ENCODE peak calls at places on chromosomes 1 and 21, in four cellular contexts. W is fibroblast of pulmonary artery; P is CD4-positive, alpha-beta T cell; I is SK-N-SH. E is an unnamed sample.

GRCh38 chr1:235996048-235996785 is 68.7 kb downstream of the NID1 start:
- DNase-seq in W (no peak), P (no peak), I (no peak), E (no peak)

GRCh38 chr1:234726359-234726836 is 116.4 kb upstream of the IRF2BP2 start:
- DNase-seq in W (no peak), P (no peak), I (no peak), E (no peak)

GRCh38 chr1:55078470-55078869 is 39.1 kb downstream of the PCSK9 start:
- DNase-seq in W (no peak), P (no peak), I (no peak), E (no peak)

GRCh38 chr1:178017517-178017916 is 47.7 kb upstream of the SEC16B start:
- DNase-seq in W (no peak), P (no peak), I (no peak), E (no peak)

GRCh38 chr1:108722292-108722691 is 9.6 kb downstream of the FNDC7 start:
- DNase-seq in W (no peak), P (no peak), I (no peak), E (no peak)

GRCh38 chr1:6180215-6180577 is at the start of gene CHD5:
- DNase-seq in W (no peak), P (peak), I (peak), E (no peak)

GRCh38 chr21:44051462-44051941 is 39.4 kb downstream of the TRAPPC10 start:
- DNase-seq in W (peak), P (no peak), I (no peak), E (no peak)

GRCh38 chr1:22275626-22276395 is 132.9 kb upstream of the WNT4 start:
- DNase-seq in W (peak), P (peak), I (peak), E (peak)

GRCh38 chr21:40331182-40331581 is 463.9 kb downstream of the PCP4 start:
- DNase-seq in W (no peak), P (no peak), I (no peak), E (no peak)

GRCh38 chr1:55443175-55443933 is 228.2 kb upstream of the USP24 start:
- DNase-seq in W (peak), P (no peak), I (no peak), E (no peak)

GRCh38 chr1:23019851-23020625 is 770 bp downstream of the KDM1A start:
- DNase-seq in W (peak), P (peak), I (peak), E (peak)

GRCh38 chr1:151816548-151816947 is 11.3 kb upstream of the LINGO4 start:
- DNase-seq in W (no peak), P (no peak), I (no peak), E (no peak)

GRCh38 chr21:43937051-43937832 is 72.2 kb downstream of the AGPAT3 start:
- DNase-seq in W (no peak), P (no peak), I (no peak), E (no peak)

GRCh38 chr1:58818075-58818474 is 34.2 kb upstream of the JUN start:
- DNase-seq in W (peak), P (no peak), I (no peak), E (no peak)

GRCh38 chr1:223363057-223363855 is 720 bp downstream of the SUSD4 start:
- DNase-seq in W (peak), P (peak), I (peak), E (peak)

GRCh38 chr1:53467391-53467790 is 8.2 kb downstream of the DMRTB1 start:
- DNase-seq in W (no peak), P (no peak), I (no peak), E (no peak)

DNA sequence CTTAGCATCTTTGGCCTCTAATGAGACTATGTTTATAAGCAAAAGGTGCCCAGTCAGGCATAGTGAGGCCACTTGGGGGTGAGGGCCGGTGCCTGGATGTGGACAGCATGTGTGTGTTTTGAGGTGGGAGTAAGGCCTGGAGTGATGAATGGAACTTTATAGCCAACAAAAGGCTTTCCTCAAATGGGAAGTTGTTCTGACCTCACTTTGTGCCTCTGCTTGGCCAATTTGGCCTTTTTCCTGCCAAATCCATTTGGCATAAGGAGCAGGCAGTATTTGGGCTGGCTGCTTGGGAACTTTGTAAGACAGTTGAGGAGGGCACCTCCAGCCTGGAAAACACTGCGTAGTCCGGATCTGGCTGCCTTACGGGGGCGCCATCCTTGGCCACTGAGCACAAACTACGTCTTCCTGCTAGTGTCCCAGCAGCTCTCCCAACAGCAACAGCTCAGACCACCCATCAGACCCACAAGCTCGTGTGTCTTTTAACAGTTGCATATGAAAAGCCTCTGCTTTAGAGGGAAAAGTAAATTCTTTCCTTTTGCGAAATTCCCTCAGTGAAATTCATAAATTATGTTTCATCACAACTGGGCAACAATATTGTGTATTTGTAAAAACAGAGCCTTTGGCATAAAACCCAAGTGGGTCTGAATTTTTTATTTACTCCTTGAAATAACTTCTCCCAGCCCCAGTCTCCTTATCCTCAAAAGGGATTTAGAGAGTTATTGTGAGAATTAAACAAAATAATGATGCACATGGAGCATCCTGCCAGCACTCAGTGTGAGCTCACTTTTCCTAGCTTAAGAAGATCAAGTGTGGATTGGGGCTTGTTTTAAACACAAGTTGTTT is 322.9 kb downstream of the DISC1 start:
- DNase-seq in W (no peak), P (no peak), I (no peak), E (no peak)
- TF ChIP-seq CTCF in W (no peak), P (no peak), I (no peak), E (no peak)

GRCh38 chr21:18369115-18369514 is 34.5 kb downstream of the TMPRSS15 start:
- DNase-seq in W (peak), P (no peak), I (peak), E (peak)
- TF ChIP-seq CTCF in W (no peak), P (no peak), I (peak), E (peak)

GRCh38 chr21:36542312-36543101 is 62.6 kb upstream of the CLDN14 start:
- DNase-seq in W (peak), P (no peak), I (no peak), E (no peak)
- TF ChIP-seq CTCF in W (no peak), P (no peak), I (no peak), E (peak)

DNA sequence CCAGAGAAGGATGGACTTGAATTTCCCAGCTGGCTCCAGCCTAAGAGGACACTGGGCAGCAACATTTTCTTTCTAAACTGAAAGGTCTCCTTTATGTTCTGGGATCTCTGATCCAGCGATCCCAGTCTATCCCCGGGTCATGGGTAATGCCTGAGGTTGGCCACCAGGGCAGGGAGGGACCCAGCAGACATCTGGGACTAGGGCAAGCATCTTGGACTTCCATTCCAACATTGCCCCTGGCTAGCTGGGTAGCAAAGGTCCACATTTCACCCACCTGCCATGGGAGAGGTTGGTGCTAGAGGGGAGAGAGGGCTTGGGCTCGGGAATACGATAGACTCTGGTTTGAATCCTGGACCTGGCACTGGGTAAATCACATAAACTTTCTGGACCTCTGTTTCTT is 84.6 kb downstream of the LRRN2 start:
- DNase-seq in W (no peak), P (no peak), I (peak), E (peak)
- TF ChIP-seq CTCF in W (peak), P (no peak), I (no peak), E (peak)

GRCh38 chr1:246343251-246343650 is 163.8 kb downstream of the SMYD3 start:
- DNase-seq in W (no peak), P (no peak), I (no peak), E (no peak)
- TF ChIP-seq CTCF in W (no peak), P (no peak), I (no peak), E (no peak)

GRCh38 chr1:202661136-202661845 is 49.0 kb downstream of the SYT2 start:
- DNase-seq in W (no peak), P (no peak), I (no peak), E (no peak)
- TF ChIP-seq CTCF in W (peak), P (peak), I (peak), E (no peak)

GRCh38 chr1:160080381-160081100 is 797 bp upstream of the KCNJ9 start:
- DNase-seq in W (no peak), P (no peak), I (no peak), E (no peak)
- TF ChIP-seq CTCF in W (no peak), P (no peak), I (no peak), E (no peak)

DNA sequence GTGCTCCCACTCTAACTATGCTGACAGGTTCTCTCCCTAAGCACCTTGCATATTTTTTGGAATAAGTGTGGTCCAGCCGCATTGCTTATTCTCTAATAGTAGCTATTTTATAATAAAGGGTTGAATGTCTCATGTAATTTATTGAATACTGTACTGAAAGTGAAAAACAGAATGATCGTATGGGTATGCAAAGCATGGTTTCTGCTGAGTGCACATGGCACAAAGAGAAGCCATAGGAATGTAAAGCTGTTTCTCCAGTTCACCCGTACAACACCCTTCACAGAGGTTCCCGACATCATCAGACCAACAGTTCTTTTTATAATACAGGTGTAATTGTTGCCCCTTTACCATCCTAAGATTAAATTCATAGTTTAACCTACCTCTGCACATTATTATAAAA is 8.9 kb upstream of the HAO2 start:
- DNase-seq in W (no peak), P (no peak), I (no peak), E (no peak)
- TF ChIP-seq CTCF in W (no peak), P (no peak), I (no peak), E (no peak)